ENCODE peak calls at places on chromosomes 2 and 18, in seven cellular contexts. P is SK-N-SH, G is HCT116, M is K562, E is H1, Y is HepG2, V is GM12878. U is an unnamed sample.

GRCh38 chr2:61967262-61967661 is 61.8 kb downstream of the COMMD1 start:
- DNase-seq in P (no peak), G (no peak), M (no peak), E (no peak), Y (no peak), V (no peak), U (no peak)

GRCh38 chr2:226050822-226051221 is 651.3 kb downstream of the NYAP2 start:
- DNase-seq in P (no peak), G (peak), M (no peak), E (no peak), Y (no peak), V (no peak), U (no peak)

GRCh38 chr2:19529663-19530062 is 171.2 kb upstream of the OSR1 start:
- DNase-seq in P (no peak), G (no peak), M (no peak), E (no peak), Y (no peak), V (no peak), U (no peak)

GRCh38 chr18:6731197-6731596 is 1.7 kb downstream of the ARHGAP28 start:
- DNase-seq in P (no peak), G (no peak), M (no peak), E (no peak), Y (no peak), V (no peak), U (no peak)

GRCh38 chr2:3449106-3449505 is 69.6 kb downstream of the TRAPPC12 start:
- DNase-seq in P (peak), G (no peak), M (no peak), E (peak), Y (no peak), V (no peak), U (no peak)

GRCh38 chr2:239213420-239214101 is 187.3 kb downstream of the HDAC4 start:
- DNase-seq in P (no peak), G (no peak), M (no peak), E (no peak), Y (no peak), V (no peak), U (no peak)

GRCh38 chr18:37438417-37439180 is 127.0 kb downstream of the CELF4 start:
- DNase-seq in P (no peak), G (no peak), M (no peak), E (no peak), Y (no peak), V (no peak), U (no peak)

GRCh38 chr2:238174291-238174690 is 15.5 kb downstream of the ERFE start:
- DNase-seq in P (no peak), G (no peak), M (no peak), E (no peak), Y (no peak), V (no peak), U (no peak)

GRCh38 chr2:130190237-130190636 is 8.0 kb downstream of the TUBA3E start:
- DNase-seq in P (no peak), G (no peak), M (no peak), E (no peak), Y (no peak), V (no peak), U (no peak)

GRCh38 chr2:227404575-227404974 is 16.8 kb upstream of the SCYGR1 start:
- DNase-seq in P (no peak), G (no peak), M (no peak), E (no peak), Y (no peak), V (no peak), U (no peak)

GRCh38 chr2:105746177-105747080 is 1.7 kb downstream of the NCK2 start:
- DNase-seq in P (peak), G (no peak), M (peak), E (peak), Y (peak), V (peak), U (no peak)

GRCh38 chr2:42903821-42904575 is 111.6 kb upstream of the HAAO start:
- DNase-seq in P (peak), G (no peak), M (no peak), E (no peak), Y (no peak), V (no peak), U (no peak)

GRCh38 chr2:237510502-237511217 is 23.6 kb downstream of the MLPH start:
- DNase-seq in P (no peak), G (no peak), M (no peak), E (no peak), Y (no peak), V (no peak), U (no peak)

GRCh38 chr18:22113144-22113813 is 56.1 kb upstream of the GATA6 start:
- DNase-seq in P (no peak), G (no peak), M (no peak), E (no peak), Y (peak), V (no peak), U (no peak)

GRCh38 chr2:219483451-219484342 is 15.0 kb upstream of the GMPPA start:
- DNase-seq in P (no peak), G (no peak), M (no peak), E (peak), Y (no peak), V (no peak), U (no peak)

GRCh38 chr2:88638743-88639142 is 11.5 kb upstream of the EIF2AK3 start:
- DNase-seq in P (no peak), G (no peak), M (no peak), E (no peak), Y (no peak), V (no peak), U (no peak)

GRCh38 chr2:44777542-44777941 is 164.0 kb upstream of the SIX3 start:
- DNase-seq in P (no peak), G (no peak), M (peak), E (no peak), Y (no peak), V (no peak), U (no peak)

GRCh38 chr2:119028327-119029174 is 86.6 kb downstream of the MARCO start:
- DNase-seq in P (peak), G (peak), M (peak), E (peak), Y (peak), V (no peak), U (peak)

GRCh38 chr2:119808516-119809147 is 48.9 kb downstream of the PTPN4 start:
- DNase-seq in P (no peak), G (no peak), M (no peak), E (no peak), Y (no peak), V (no peak), U (no peak)

GRCh38 chr2:88810017-88810416 is 118.5 kb downstream of the RPIA start:
- DNase-seq in P (no peak), G (no peak), M (no peak), E (no peak), Y (no peak), V (no peak), U (no peak)

GRCh38 chr18:8938817-8939216 is 163.7 kb upstream of the NDUFV2 start:
- DNase-seq in P (no peak), G (no peak), M (no peak), E (no peak), Y (no peak), V (no peak), U (no peak)

GRCh38 chr2:201057089-201057499 is 14.4 kb downstream of the HYCC2 start:
- DNase-seq in P (peak), G (no peak), M (no peak), E (no peak), Y (peak), V (no peak), U (no peak)

GRCh38 chr2:134268265-134268664 is 14.4 kb downstream of the MGAT5 start:
- DNase-seq in P (no peak), G (no peak), M (no peak), E (no peak), Y (no peak), V (no peak), U (no peak)

GRCh38 chr18:49055787-49056186 is 105.0 kb upstream of the SMAD7 start:
- DNase-seq in P (no peak), G (no peak), M (no peak), E (no peak), Y (no peak), V (peak), U (no peak)

GRCh38 chr18:70182548-70182947 is 22.9 kb downstream of the RTTN start:
- DNase-seq in P (no peak), G (no peak), M (no peak), E (no peak), Y (no peak), V (no peak), U (no peak)

GRCh38 chr2:235141411-235142128 is 189.8 kb downstream of the SH3BP4 start:
- DNase-seq in P (no peak), G (no peak), M (no peak), E (peak), Y (no peak), V (no peak), U (no peak)

GRCh38 chr18:5466256-5466655 is 77.5 kb downstream of the EPB41L3 start:
- DNase-seq in P (no peak), G (no peak), M (no peak), E (no peak), Y (no peak), V (no peak), U (no peak)

GRCh38 chr2:241724259-241724974 is 10.0 kb upstream of the D2HGDH start:
- DNase-seq in P (peak), G (no peak), M (no peak), E (peak), Y (no peak), V (no peak), U (no peak)

GRCh38 chr2:55616509-55617159 is 788 bp downstream of the PPP4R3B start:
- DNase-seq in P (peak), G (no peak), M (peak), E (no peak), Y (peak), V (no peak), U (peak)

GRCh38 chr2:113142290-113142689 is 14.9 kb downstream of the IL1RN start:
- DNase-seq in P (no peak), G (no peak), M (no peak), E (no peak), Y (no peak), V (no peak), U (no peak)

GRCh38 chr2:49583010-49583409 is 428.7 kb upstream of the FSHR start:
- DNase-seq in P (no peak), G (no peak), M (no peak), E (no peak), Y (no peak), V (no peak), U (no peak)
- TF ChIP-seq JUND in P (no peak), G (no peak), M (no peak), E (no peak), Y (no peak), V (no peak), U (no peak)

GRCh38 chr2:41902892-41903291 is 144.9 kb upstream of the PKDCC start:
- DNase-seq in P (no peak), G (no peak), M (no peak), E (no peak), Y (no peak), V (no peak), U (no peak)
- TF ChIP-seq JUND in P (no peak), G (no peak), M (no peak), E (no peak), Y (no peak), V (no peak), U (no peak)

DNA sequence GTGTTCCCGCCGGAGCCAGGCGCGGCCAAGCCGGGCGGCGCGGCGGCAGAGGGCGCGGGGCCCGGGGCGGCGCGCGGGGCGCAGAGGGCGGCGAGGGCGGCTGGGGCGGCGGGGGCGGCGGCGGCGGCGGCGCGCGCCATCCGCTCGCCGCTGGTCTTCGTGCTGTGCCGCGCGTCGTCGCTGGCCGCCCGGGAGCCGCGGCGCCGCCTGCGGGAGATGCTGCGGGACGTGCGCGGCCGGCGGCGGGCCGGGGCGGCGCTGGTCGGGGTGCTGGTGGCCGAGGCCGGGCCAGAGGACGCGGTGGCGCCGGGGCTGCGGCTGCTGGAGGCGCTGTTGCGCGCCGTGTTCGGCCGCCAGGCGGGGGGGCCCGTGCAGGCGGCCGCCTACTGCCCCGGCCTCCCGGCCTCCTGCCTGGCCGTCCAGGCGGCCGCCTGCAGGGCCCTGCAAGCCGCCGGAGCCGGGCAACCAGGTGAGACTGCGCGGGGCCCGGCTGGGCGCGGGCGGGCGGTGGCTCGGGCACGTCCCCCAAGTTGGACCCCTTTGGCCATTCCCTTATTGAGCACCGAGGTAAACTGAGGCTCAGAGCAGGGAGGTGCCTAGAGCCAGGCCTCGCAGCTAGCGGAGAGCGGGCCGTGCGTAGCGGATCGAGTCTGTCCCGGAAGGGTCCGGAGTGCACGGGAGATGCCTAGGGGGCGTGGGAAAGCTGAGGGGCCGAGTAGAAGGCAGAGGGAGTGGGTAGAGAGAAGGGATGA is 584 bp downstream of the C2orf72 start:
- DNase-seq in P (peak), G (no peak), M (peak), E (peak), Y (no peak), V (no peak), U (peak)
- TF ChIP-seq JUND in P (no peak), G (no peak), M (no peak), E (no peak), Y (no peak), V (no peak), U (no peak)

GRCh38 chr2:124563415-124563814 is 538.3 kb downstream of the CNTNAP5 start:
- DNase-seq in P (no peak), G (no peak), M (no peak), E (no peak), Y (peak), V (no peak), U (no peak)
- TF ChIP-seq JUND in P (no peak), G (no peak), M (no peak), E (no peak), Y (no peak), V (no peak), U (no peak)

DNA sequence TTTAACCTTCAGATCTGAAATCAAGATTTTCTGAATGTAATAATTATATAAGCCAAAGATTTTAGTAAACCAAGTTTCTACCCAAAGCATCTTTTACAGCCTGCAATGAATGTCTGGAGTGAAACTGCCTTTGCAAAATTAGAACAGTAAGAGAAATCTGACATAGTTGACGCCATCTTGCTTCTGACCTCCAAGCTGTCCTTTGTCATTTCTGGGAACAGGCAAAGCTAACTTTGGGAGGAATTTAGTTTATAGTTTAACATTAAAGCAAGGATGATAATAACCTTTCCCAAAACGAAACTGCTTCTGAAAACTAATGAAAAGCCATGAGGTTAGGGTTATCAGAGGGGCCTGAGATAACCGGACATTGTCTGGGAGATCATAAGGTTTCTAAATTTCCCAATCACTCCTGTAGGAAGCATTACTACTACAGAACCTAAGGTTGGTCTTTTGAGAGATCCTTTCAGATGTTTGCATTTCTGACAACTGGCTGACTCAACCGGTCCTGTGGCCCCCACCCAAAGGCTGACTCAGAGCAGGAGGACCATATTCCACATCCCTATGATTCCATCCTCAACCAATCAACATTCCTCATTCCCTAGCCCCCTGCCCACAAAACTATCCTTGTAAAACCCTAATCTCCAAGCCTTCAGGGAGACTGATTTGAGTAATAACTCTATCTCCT is 124.5 kb downstream of the TMEM131 start:
- DNase-seq in P (no peak), G (peak), M (no peak), E (no peak), Y (peak), V (no peak), U (no peak)
- TF ChIP-seq JUND in P (no peak), G (peak), M (no peak), E (no peak), Y (no peak), V (no peak), U (no peak)

GRCh38 chr2:143850084-143850483 is 669.8 kb downstream of the ZEB2 start:
- DNase-seq in P (no peak), G (no peak), M (no peak), E (no peak), Y (no peak), V (no peak), U (no peak)

GRCh38 chr2:143844986-143845385 is 674.9 kb downstream of the ZEB2 start:
- DNase-seq in P (no peak), G (no peak), M (no peak), E (no peak), Y (no peak), V (no peak), U (no peak)

GRCh38 chr2:143842836-143843235 is 677.1 kb downstream of the ZEB2 start:
- DNase-seq in P (no peak), G (no peak), M (no peak), E (no peak), Y (no peak), V (no peak), U (no peak)

GRCh38 chr2:143843696-143844095 is 676.2 kb downstream of the ZEB2 start:
- DNase-seq in P (no peak), G (no peak), M (no peak), E (no peak), Y (no peak), V (no peak), U (no peak)

GRCh38 chr2:143847257-143847656 is 672.7 kb downstream of the ZEB2 start:
- DNase-seq in P (no peak), G (no peak), M (no peak), E (no peak), Y (no peak), V (no peak), U (no peak)
- TF ChIP-seq JUND in P (no peak), G (no peak), M (no peak), E (no peak), Y (no peak), V (no peak), U (no peak)

GRCh38 chr2:8632755-8633154 is 49.1 kb upstream of the ID2 start:
- DNase-seq in P (no peak), G (no peak), M (no peak), E (no peak), Y (no peak), V (no peak), U (no peak)

GRCh38 chr2:8628870-8629209 is 53.0 kb upstream of the ID2 start:
- DNase-seq in P (no peak), G (peak), M (no peak), E (no peak), Y (no peak), V (no peak), U (no peak)

GRCh38 chr2:8631465-8632005 is 50.3 kb upstream of the ID2 start:
- DNase-seq in P (no peak), G (no peak), M (no peak), E (no peak), Y (no peak), V (no peak), U (no peak)

GRCh38 chr2:8629402-8629801 is 52.5 kb upstream of the ID2 start:
- DNase-seq in P (no peak), G (no peak), M (no peak), E (no peak), Y (no peak), V (no peak), U (no peak)

DNA sequence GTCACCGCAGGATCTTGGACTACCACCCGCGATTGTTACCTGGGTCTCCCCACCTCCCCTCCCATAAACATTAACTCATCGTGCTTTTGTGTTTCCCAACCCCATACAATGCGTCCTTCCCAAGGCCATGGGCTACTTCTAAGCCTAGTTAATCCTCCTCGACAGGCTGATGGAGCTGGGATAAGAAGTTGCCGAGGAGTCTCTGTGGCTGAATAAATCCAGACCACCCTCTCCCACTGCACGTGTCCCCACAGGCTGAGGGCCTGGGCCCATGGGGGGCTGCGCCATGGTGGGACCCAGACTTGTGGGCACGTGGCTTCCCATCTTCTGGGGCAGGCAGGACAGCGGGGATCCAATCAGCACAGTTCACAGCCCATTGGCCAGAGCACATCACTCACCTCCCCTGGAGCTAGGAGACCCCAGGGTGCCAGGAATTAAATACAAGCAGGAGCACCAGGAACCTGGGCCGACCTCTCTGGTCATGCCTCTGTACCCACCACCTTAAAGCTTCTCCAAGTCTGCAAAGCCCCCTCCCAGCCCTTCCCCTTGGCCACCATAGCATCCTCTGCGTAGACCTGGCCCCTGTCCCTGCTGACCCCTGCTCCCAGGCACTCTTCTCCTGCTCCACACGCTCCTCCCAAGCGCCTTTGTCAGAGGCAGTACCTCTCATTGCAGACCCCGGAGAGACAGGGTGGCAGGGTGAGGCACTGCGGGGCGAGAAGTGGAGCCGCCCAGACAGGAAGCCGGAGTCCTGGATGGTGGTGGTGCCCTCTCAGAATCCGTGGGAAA is 51.0 kb upstream of the ID2 start:
- DNase-seq in P (no peak), G (no peak), M (no peak), E (no peak), Y (peak), V (no peak), U (no peak)
- TF ChIP-seq JUND in P (no peak), G (no peak), M (no peak), E (no peak), Y (no peak), V (no peak), U (no peak)